ENCODE peak calls at places on chromosomes 5 and 9, in six cellular contexts. One of them, this sample, is unnamed.

GRCh38 chr9:74609671-74610416 is 112.7 kb downstream of the RORB start:
- DNase-seq in cardiac fibroblast: peak
- DNase-seq in pancreas: no peak
- DNase-seq in vagina: no peak
- DNase-seq in coronary artery: no peak
- DNase-seq in ovary: no peak
- DNase-seq in this sample: no peak

GRCh38 chr9:34405719-34406118 is 29.0 kb upstream of the MYORG start:
- DNase-seq in cardiac fibroblast: no peak
- DNase-seq in pancreas: no peak
- DNase-seq in vagina: no peak
- DNase-seq in coronary artery: no peak
- DNase-seq in ovary: no peak
- DNase-seq in this sample: no peak

GRCh38 chr5:171783051-171783450 is 2.6 kb upstream of the SMIM23 start:
- DNase-seq in cardiac fibroblast: peak
- DNase-seq in pancreas: no peak
- DNase-seq in vagina: no peak
- DNase-seq in coronary artery: no peak
- DNase-seq in ovary: no peak
- DNase-seq in this sample: no peak

GRCh38 chr5:148858547-148858946 is 32.1 kb downstream of the ADRB2 start:
- DNase-seq in cardiac fibroblast: no peak
- DNase-seq in pancreas: no peak
- DNase-seq in vagina: no peak
- DNase-seq in coronary artery: no peak
- DNase-seq in ovary: no peak
- DNase-seq in this sample: no peak

GRCh38 chr9:68599826-68600225 is 59.1 kb upstream of the TMEM252 start:
- DNase-seq in cardiac fibroblast: no peak
- DNase-seq in pancreas: no peak
- DNase-seq in vagina: no peak
- DNase-seq in coronary artery: no peak
- DNase-seq in ovary: no peak
- DNase-seq in this sample: no peak

GRCh38 chr5:116763987-116764866 is 189.6 kb upstream of the SEMA6A start:
- DNase-seq in cardiac fibroblast: no peak
- DNase-seq in pancreas: no peak
- DNase-seq in vagina: no peak
- DNase-seq in coronary artery: no peak
- DNase-seq in ovary: no peak
- DNase-seq in this sample: no peak

GRCh38 chr5:102536323-102536928 is 37.6 kb upstream of the SLCO6A1 start:
- DNase-seq in cardiac fibroblast: peak
- DNase-seq in pancreas: no peak
- DNase-seq in vagina: no peak
- DNase-seq in coronary artery: no peak
- DNase-seq in ovary: no peak
- DNase-seq in this sample: no peak

GRCh38 chr5:175683231-175683630 is 25.4 kb downstream of the HRH2 start:
- DNase-seq in cardiac fibroblast: no peak
- DNase-seq in pancreas: no peak
- DNase-seq in vagina: no peak
- DNase-seq in coronary artery: no peak
- DNase-seq in ovary: no peak
- DNase-seq in this sample: no peak

GRCh38 chr5:5978501-5979361 is 399.6 kb downstream of the MED10 start:
- DNase-seq in cardiac fibroblast: no peak
- DNase-seq in pancreas: no peak
- DNase-seq in vagina: peak
- DNase-seq in coronary artery: no peak
- DNase-seq in ovary: no peak
- DNase-seq in this sample: no peak

GRCh38 chr9:37028425-37029031 is 5.5 kb downstream of the PAX5 start:
- DNase-seq in cardiac fibroblast: no peak
- DNase-seq in pancreas: peak
- DNase-seq in vagina: no peak
- DNase-seq in coronary artery: no peak
- DNase-seq in ovary: no peak
- DNase-seq in this sample: no peak

GRCh38 chr5:979100-979817 is 29.3 kb upstream of the NKD2 start:
- DNase-seq in cardiac fibroblast: no peak
- DNase-seq in pancreas: no peak
- DNase-seq in vagina: peak
- DNase-seq in coronary artery: no peak
- DNase-seq in ovary: no peak
- DNase-seq in this sample: no peak

GRCh38 chr5:15702102-15702501 is 202.1 kb downstream of the FBXL7 start:
- DNase-seq in cardiac fibroblast: peak
- DNase-seq in pancreas: no peak
- DNase-seq in vagina: no peak
- DNase-seq in coronary artery: no peak
- DNase-seq in ovary: no peak
- DNase-seq in this sample: no peak

GRCh38 chr5:19886123-19886921 is 101.7 kb downstream of the CDH18 start:
- DNase-seq in cardiac fibroblast: peak
- DNase-seq in pancreas: no peak
- DNase-seq in vagina: no peak
- DNase-seq in coronary artery: no peak
- DNase-seq in ovary: no peak
- DNase-seq in this sample: peak

GRCh38 chr5:127920936-127921335 is 162.6 kb upstream of the SLC12A2 start:
- DNase-seq in cardiac fibroblast: no peak
- DNase-seq in pancreas: no peak
- DNase-seq in vagina: no peak
- DNase-seq in coronary artery: no peak
- DNase-seq in ovary: no peak
- DNase-seq in this sample: no peak

GRCh38 chr9:82970359-82970758 is 92.6 kb downstream of the RASEF start:
- DNase-seq in cardiac fibroblast: no peak
- DNase-seq in pancreas: no peak
- DNase-seq in vagina: no peak
- DNase-seq in coronary artery: no peak
- DNase-seq in ovary: no peak
- DNase-seq in this sample: no peak

GRCh38 chr9:109906766-109907382 is 126.9 kb downstream of the PALM2AKAP2 start:
- DNase-seq in cardiac fibroblast: peak
- DNase-seq in pancreas: no peak
- DNase-seq in vagina: no peak
- DNase-seq in coronary artery: no peak
- DNase-seq in ovary: no peak
- DNase-seq in this sample: no peak
- TF ChIP-seq CTCF in cardiac fibroblast: no peak
- TF ChIP-seq CTCF in pancreas: no peak
- TF ChIP-seq CTCF in vagina: no peak
- TF ChIP-seq CTCF in coronary artery: no peak
- TF ChIP-seq CTCF in ovary: no peak
- TF ChIP-seq CTCF in this sample: no peak

GRCh38 chr5:78429332-78429849 is 69.0 kb downstream of the SCAMP1 start:
- DNase-seq in cardiac fibroblast: no peak
- DNase-seq in pancreas: no peak
- DNase-seq in vagina: no peak
- DNase-seq in coronary artery: no peak
- DNase-seq in ovary: no peak
- DNase-seq in this sample: no peak
- H3K4me3 ChIP-seq in cardiac fibroblast: no peak
- H3K4me3 ChIP-seq in pancreas: no peak
- H3K4me3 ChIP-seq in vagina: no peak
- H3K4me3 ChIP-seq in coronary artery: no peak
- H3K4me3 ChIP-seq in ovary: no peak
- H3K4me3 ChIP-seq in this sample: no peak

DNA sequence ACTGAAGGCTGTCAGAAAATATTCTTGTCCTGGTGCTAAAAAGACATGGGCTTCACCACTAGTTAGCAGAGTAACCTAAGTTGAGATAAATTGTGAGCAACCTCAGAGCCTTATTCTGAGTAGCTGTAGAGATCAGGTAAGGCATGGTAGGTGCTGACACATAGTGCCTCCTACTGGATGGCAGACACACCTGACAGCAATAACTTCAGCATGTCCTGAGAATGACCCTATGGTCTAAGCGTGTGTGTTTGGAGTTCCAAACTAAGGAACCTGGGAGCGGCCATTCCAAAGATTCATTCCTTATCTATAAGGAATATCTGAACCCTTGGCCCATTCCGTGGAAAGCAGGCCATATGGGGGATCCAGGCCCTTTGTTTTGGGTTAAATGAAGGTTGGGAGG is 46.0 kb downstream of the SLC28A3 start:
- DNase-seq in cardiac fibroblast: no peak
- DNase-seq in pancreas: no peak
- DNase-seq in vagina: no peak
- DNase-seq in coronary artery: no peak
- DNase-seq in ovary: no peak
- DNase-seq in this sample: no peak
- TF ChIP-seq CTCF in cardiac fibroblast: no peak
- TF ChIP-seq CTCF in pancreas: no peak
- TF ChIP-seq CTCF in vagina: no peak
- TF ChIP-seq CTCF in coronary artery: no peak
- TF ChIP-seq CTCF in ovary: no peak
- TF ChIP-seq CTCF in this sample: no peak

GRCh38 chr9:121652037-121652837 is 803 bp downstream of the DAB2IP start:
- DNase-seq in cardiac fibroblast: no peak
- DNase-seq in pancreas: peak
- DNase-seq in vagina: no peak
- DNase-seq in coronary artery: no peak
- DNase-seq in ovary: peak
- DNase-seq in this sample: no peak
- H3K4me3 ChIP-seq in cardiac fibroblast: peak
- H3K4me3 ChIP-seq in pancreas: peak
- H3K4me3 ChIP-seq in vagina: peak
- H3K4me3 ChIP-seq in coronary artery: peak
- H3K4me3 ChIP-seq in ovary: peak
- H3K4me3 ChIP-seq in this sample: peak

This sample was measured in astrocyte of the cerebellum.